ENCODE peak calls at places on chromosomes 1 and 21, in six cellular contexts. B is foreskin keratinocyte; F is cardiac fibroblast; X is activated CD8-positive, alpha-beta T cell treated with anti-CD3 and anti-CD28 coated beads for 36 hours; M is transverse colon; W is HCT116. T is an unnamed sample.
A peak's percentile ranks its signal among the peaks of the same experiment; 100 is the strongest.

GRCh38 chr21:21921410-21922232 is 923.4 kb downstream of the NCAM2 start:
- DNase-seq in X (peak; percentile 1), M (no peak), F (peak; percentile 37), W (no peak), B (peak; percentile 38), T (no peak)

GRCh38 chr1:177471244-177471643 is 300.5 kb downstream of the BRINP2 start:
- DNase-seq in B (peak; percentile 37), M (no peak), X (no peak), F (peak; percentile 65), W (no peak), T (no peak)

GRCh38 chr1:67019121-67019520 is 34.8 kb downstream of the SLC35D1 start:
- DNase-seq in W (no peak), M (no peak), F (no peak), X (no peak), B (no peak), T (no peak)

GRCh38 chr1:119080586-119080985 is 59.9 kb downstream of the WARS2 start:
- DNase-seq in M (no peak), W (no peak), B (peak; percentile 56), X (no peak), F (peak; percentile 95), T (peak; percentile 69)

GRCh38 chr21:37855568-37856391 is 60.5 kb downstream of the KCNJ6 start:
- DNase-seq in X (no peak), F (peak; percentile 72), M (no peak), B (no peak), W (no peak), T (peak; percentile 29)

GRCh38 chr1:168092566-168093355 is 44.0 kb downstream of the GPR161 start:
- DNase-seq in X (no peak), W (peak; percentile 19), M (no peak), F (peak; percentile 55), B (no peak), T (no peak)

GRCh38 chr1:207867136-207868081 is 43.5 kb downstream of the CD34 start:
- DNase-seq in W (no peak), X (peak; percentile 45), M (peak; percentile 32), B (no peak), F (no peak), T (no peak)

GRCh38 chr1:185559684-185560310 is 174.4 kb upstream of the HMCN1 start:
- DNase-seq in W (peak; percentile 31), F (peak; percentile 73), B (peak; percentile 60), M (peak; percentile 57), X (peak; percentile 81), T (peak; percentile 14)

GRCh38 chr1:23470282-23471070 is 13.5 kb downstream of the ASAP3 start:
- DNase-seq in W (no peak), F (peak; percentile 86), B (no peak), X (no peak), M (no peak), T (no peak)

GRCh38 chr1:198867182-198867581 is 228.3 kb downstream of the PTPRC start:
- DNase-seq in X (no peak), W (no peak), B (no peak), F (no peak), M (no peak), T (no peak)

GRCh38 chr1:181100924-181101323 is 12.4 kb downstream of the IER5 start:
- DNase-seq in X (no peak), F (no peak), B (no peak), W (no peak), M (no peak), T (no peak)

GRCh38 chr1:213719462-213719861 is 268.3 kb upstream of the PROX1 start:
- DNase-seq in B (no peak), W (no peak), X (no peak), F (no peak), M (no peak), T (no peak)

DNA sequence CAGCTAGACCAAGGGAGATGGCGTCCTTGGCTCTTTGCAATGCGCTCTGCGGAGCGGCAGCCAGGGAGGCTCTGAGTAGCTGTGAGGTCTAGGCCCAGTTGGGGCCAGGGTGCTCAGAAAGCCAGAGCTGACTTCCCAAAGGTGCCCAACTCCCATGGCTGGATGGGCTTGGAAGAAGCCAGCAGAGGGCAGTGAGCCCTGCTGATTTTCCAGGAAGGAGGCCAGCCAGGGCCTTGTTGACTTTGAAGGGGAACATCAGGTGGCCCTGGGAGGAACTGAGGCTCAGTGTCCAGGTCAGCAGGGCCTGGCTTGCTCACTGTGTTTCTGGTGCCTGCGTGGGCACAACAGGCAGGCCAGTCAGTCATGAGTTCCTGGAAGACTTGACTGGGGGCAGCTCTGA is 27.1 kb downstream of the CDCP2 start:
- DNase-seq in M (peak; percentile 24), F (peak; percentile 30), W (no peak), B (no peak), X (no peak), T (no peak)
- TF ChIP-seq CTCF in M (no peak), F (peak; percentile 18), W (peak; percentile 32), B (peak; percentile 49), X (no peak), T (peak; percentile 33)

GRCh38 chr1:39159224-39160036 is 45.1 kb upstream of the MACF1 start:
- DNase-seq in F (peak; percentile 84), X (no peak), W (peak; percentile 28), M (peak; percentile 56), B (peak; percentile 79), T (no peak)

GRCh38 chr1:39163469-39163868 is 41.0 kb upstream of the MACF1 start:
- DNase-seq in B (no peak), F (no peak), M (no peak), X (no peak), W (no peak), T (no peak)

GRCh38 chr1:39157304-39157703 is 47.2 kb upstream of the MACF1 start:
- DNase-seq in M (no peak), B (no peak), W (no peak), F (no peak), X (no peak), T (no peak)

GRCh38 chr1:39158330-39159086 is 46.0 kb upstream of the MACF1 start:
- DNase-seq in M (peak; percentile 87), W (no peak), B (no peak), F (peak; percentile 63), X (peak; percentile 8), T (no peak)

DNA sequence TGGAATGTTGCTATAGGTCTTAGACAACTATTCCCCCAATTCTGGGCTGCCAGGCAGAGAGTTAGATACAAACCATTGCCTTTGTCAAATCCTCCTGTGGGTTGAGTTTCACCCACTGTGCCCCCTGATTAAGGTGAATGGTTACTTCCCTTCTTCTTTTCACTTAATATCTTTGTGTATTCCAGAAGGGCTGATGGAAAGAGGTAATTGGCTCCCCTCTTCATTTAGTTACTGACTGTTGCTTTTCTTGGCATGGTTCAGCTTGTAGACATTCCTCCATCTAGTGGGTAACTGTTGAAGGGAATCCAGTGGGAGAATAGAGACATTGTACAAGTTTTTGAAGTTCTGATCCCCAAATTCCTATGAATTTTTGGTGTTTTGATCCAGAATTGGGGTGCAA is 43.8 kb upstream of the MACF1 start:
- DNase-seq in B (no peak), W (no peak), F (peak; percentile 44), M (no peak), X (no peak), T (no peak)
- TF ChIP-seq CTCF in B (no peak), W (no peak), F (peak; percentile 35), M (no peak), X (no peak), T (peak; percentile 15)

GRCh38 chr1:152878042-152878441 is at the start of gene SMCP:
- DNase-seq in F (no peak), M (no peak), W (no peak), B (no peak), X (peak; percentile 58), T (no peak)
- TF ChIP-seq CTCF in F (no peak), M (no peak), W (peak; percentile 65), B (peak; percentile 57), X (peak; percentile 41), T (peak; percentile 11)

GRCh38 chr1:32239790-32240139 is 7.3 kb upstream of the FAM167B start:
- DNase-seq in M (peak; percentile 16), W (no peak), B (no peak), X (no peak), F (no peak), T (no peak)

GRCh38 chr1:32240140-32240951 is 6.7 kb upstream of the FAM167B start:
- DNase-seq in X (peak; percentile 67), F (peak; percentile 34), B (peak; percentile 35), M (peak; percentile 87), W (peak; percentile 58), T (no peak)

GRCh38 chr1:32242341-32242851 is 4.6 kb upstream of the FAM167B start:
- DNase-seq in B (no peak), X (no peak), W (no peak), F (peak; percentile 32), M (peak; percentile 48), T (no peak)

GRCh38 chr1:32239335-32239734 is 7.7 kb upstream of the FAM167B start:
- DNase-seq in X (no peak), M (peak; percentile 27), B (no peak), W (no peak), F (no peak), T (no peak)

DNA sequence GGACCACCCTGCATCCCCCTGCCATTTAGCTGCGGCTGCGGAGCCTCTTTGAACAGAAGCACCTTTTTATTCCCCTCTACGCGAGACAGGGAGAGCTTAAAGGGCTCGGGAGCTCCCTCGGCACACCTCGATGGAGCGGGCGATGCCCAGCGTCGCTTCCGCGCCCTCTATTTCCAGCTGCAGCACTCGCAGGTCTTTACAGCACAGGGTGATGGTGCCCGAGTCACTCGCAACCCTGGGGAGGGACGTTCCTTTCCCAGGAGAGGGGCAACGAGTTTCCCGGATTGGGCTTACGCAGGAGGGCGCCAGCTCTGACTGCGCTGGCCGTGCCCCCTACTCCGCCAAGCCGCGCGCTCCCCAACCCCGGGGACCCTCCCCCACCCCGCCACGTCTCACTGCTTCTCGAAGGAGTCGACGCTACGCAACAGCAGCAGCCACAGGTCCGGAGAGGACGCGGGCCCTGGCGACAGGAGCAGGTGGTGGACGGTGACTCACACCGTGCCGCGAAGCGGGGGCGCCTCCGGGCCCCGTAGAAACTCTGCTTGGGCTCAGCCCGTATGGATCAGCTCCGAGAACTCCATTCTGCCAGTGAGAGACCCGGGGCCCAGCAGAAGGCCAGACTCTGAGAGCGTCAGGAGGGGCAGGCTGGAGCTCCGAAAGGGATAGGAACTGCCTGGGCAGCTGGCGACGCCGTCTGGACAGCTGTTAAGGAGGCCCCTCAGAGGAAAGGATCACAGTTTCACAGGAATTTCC is 5.8 kb upstream of the FAM167B start:
- DNase-seq in B (no peak), M (peak; percentile 73), F (peak; percentile 47), X (peak; percentile 66), W (no peak), T (no peak)
- TF ChIP-seq CTCF in B (peak; percentile 12), M (no peak), F (no peak), X (no peak), W (no peak), T (no peak)

DNA sequence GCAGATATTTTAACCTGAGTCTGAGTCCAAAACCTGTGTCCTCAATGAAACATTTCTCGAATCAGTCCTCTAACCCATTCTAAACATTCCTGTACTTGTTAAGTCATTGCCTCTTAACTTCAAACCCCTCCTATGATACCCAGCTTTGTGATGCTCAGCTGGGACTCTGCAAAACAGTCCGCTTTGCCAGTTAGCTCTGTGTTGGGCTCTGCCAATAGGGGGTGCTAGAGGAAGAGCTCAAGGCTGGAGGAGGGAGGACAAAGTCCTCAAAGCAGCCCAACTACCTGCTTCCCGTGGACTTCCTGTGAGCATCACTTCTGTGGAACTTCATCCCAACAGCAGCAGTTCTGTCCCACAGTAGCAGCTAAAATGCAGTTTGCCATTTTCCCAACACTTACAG is 38.1 kb upstream of the SYT14 start:
- DNase-seq in B (no peak), F (no peak), X (peak; percentile 48), W (peak; percentile 22), M (no peak), T (no peak)
- TF ChIP-seq CTCF in B (peak; percentile 69), F (peak; percentile 27), X (peak; percentile 45), W (peak; percentile 77), M (no peak), T (peak; percentile 21)

T was measured in AG09319.